ENCODE peak calls at places on chromosomes 3 and 15, in nine cellular contexts. R is psoas muscle, A is cardiac muscle cell, B is AG04450, E is endothelial cell of umbilical vein, U is tibial artery, N is endothelial cell, P is activated B cell treated with CpG ODN at 0.5 μM for 24 hours, Q is NB4. S is an unnamed sample.

GRCh38 chr3:136070953-136071949 is 105.7 kb downstream of the PPP2R3A start:
- DNase-seq in A (peak; percentile 56), Q (peak; percentile 20), E (peak; percentile 35), N (peak; percentile 7), P (no peak), U (peak; percentile 30), B (no peak), R (peak; percentile 55), S (peak; percentile 87)

GRCh38 chr15:100934735-100935134 is 15.6 kb downstream of the LRRK1 start:
- DNase-seq in B (no peak), A (no peak), Q (no peak), R (no peak), U (no peak), E (no peak), N (no peak), P (no peak), S (no peak)

GRCh38 chr3:126026761-126027160 is 57.2 kb downstream of the SLC41A3 start:
- DNase-seq in E (no peak), U (no peak), N (no peak), Q (no peak), B (no peak), R (no peak), A (no peak), P (no peak), S (no peak)

GRCh38 chr15:70518201-70519003 is 245.0 kb downstream of the UACA start:
- DNase-seq in P (peak; percentile 5), B (no peak), N (no peak), E (no peak), Q (no peak), U (no peak), A (no peak), R (no peak), S (no peak)

GRCh38 chr3:58188173-58188564 is 22.6 kb downstream of the DNASE1L3 start:
- DNase-seq in R (no peak), Q (no peak), E (no peak), N (no peak), U (no peak), P (no peak), A (no peak), B (no peak), S (no peak)

GRCh38 chr3:66037986-66038369 is 740 bp downstream of the MAGI1 start:
- DNase-seq in R (peak; percentile 56), A (peak; percentile 28), U (no peak), P (no peak), N (peak; percentile 31), Q (no peak), B (no peak), E (no peak), S (no peak)

GRCh38 chr15:90184119-90184785 is 16.9 kb upstream of the SEMA4B start:
- DNase-seq in A (peak; percentile 87), U (peak; percentile 89), N (no peak), E (no peak), P (no peak), R (peak; percentile 91), Q (no peak), B (no peak), S (no peak)

GRCh38 chr3:126850370-126851085 is 132.4 kb upstream of the PLXNA1 start:
- DNase-seq in E (no peak), P (no peak), U (no peak), B (peak; percentile 56), Q (no peak), A (peak; percentile 93), R (no peak), N (no peak), S (peak; percentile 81)

GRCh38 chr3:40765884-40766283 is 241.1 kb downstream of the ZNF621 start:
- DNase-seq in Q (no peak), B (no peak), U (peak; percentile 31), R (no peak), A (no peak), N (no peak), P (no peak), E (no peak), S (no peak)

GRCh38 chr3:151327571-151328198 is 1.7 kb downstream of the P2RY13 start:
- DNase-seq in B (no peak), U (no peak), A (peak; percentile 24), R (no peak), Q (peak; percentile 34), E (peak; percentile 27), N (no peak), P (no peak), S (no peak)

GRCh38 chr15:96720251-96720650 is 389.8 kb downstream of the NR2F2 start:
- DNase-seq in P (no peak), U (no peak), E (no peak), A (no peak), B (no peak), Q (peak; percentile 96), N (no peak), R (no peak), S (no peak)

GRCh38 chr3:194306771-194307640 is 44.1 kb downstream of the CPN2 start:
- DNase-seq in U (no peak), N (peak; percentile 18), Q (peak; percentile 77), P (no peak), A (no peak), E (no peak), B (no peak), R (no peak), S (no peak)

DNA sequence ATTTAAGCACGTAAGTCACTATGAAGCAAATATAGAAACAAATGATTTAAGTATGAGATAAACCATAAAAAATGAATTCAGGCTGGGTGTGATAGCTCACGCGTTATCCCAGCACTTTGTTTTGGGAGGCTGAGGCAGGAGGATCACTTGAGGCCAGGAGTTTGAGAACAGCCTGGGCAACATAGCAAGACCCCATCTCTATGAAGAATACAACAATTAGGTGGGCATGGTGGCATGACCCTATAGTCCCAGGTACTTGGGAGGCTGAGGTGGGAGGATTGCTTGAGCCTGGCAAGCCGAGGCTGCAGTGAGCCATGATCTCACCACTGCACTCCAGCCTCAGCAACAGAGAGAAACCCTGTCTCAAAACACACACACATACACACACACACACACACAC is 34.2 kb downstream of the TMCC1 start:
- DNase-seq in E (no peak), A (no peak), N (no peak), B (no peak), U (no peak), P (no peak), Q (no peak), R (no peak), S (no peak)
- TF ChIP-seq CTCF in E (no peak), A (no peak), N (no peak), B (no peak), U (no peak), P (no peak), Q (no peak), R (no peak), S (no peak)

GRCh38 chr3:25493786-25494185 is 65.7 kb downstream of the RARB start:
- DNase-seq in E (peak; percentile 75), A (no peak), U (no peak), P (no peak), B (no peak), R (no peak), N (no peak), Q (no peak), S (no peak)
- TF ChIP-seq CTCF in E (no peak), A (no peak), U (no peak), P (no peak), B (no peak), R (no peak), N (no peak), Q (no peak), S (peak; percentile 17)

DNA sequence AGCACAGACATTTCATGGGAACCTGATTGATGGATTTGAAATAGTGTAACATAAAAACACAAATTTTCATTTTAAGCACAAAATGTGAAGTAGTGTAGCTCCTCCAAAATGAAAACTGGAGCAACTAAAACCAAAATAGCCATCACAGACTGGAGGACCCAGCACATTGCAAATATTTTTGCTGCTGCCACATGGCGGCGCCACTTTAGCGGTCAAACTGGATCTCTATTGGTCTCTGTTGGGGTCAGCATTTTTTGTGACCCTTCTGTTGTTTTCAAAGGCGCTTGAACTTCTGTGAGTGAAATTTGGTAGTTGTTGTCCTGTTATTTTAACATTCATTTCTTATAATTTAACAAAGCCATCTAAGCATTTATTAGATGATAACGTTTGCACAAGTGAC is 259.9 kb downstream of the IL20RB start:
- DNase-seq in R (no peak), N (peak; percentile 40), Q (peak; percentile 12), B (no peak), A (peak; percentile 42), E (no peak), U (no peak), P (no peak), S (no peak)
- TF ChIP-seq CTCF in R (no peak), N (peak; percentile 74), Q (peak; percentile 62), B (peak; percentile 8), A (peak; percentile 3), E (peak; percentile 20), U (no peak), P (no peak), S (no peak)

GRCh38 chr3:113623324-113623723 is 73.1 kb downstream of the USF3 start:
- DNase-seq in R (no peak), E (no peak), Q (no peak), N (peak; percentile 32), A (no peak), B (no peak), P (no peak), U (no peak), S (no peak)
- TF ChIP-seq CTCF in R (no peak), E (peak; percentile 15), Q (no peak), N (no peak), A (peak; percentile 22), B (peak; percentile 20), P (no peak), U (no peak), S (peak; percentile 10)

GRCh38 chr15:93997071-93997658 is 234.2 kb upstream of the MCTP2 start:
- DNase-seq in P (no peak), R (no peak), E (peak; percentile 6), Q (peak; percentile 27), B (peak; percentile 8), A (peak; percentile 34), N (peak; percentile 28), U (no peak), S (no peak)
- TF ChIP-seq CTCF in P (peak; percentile 69), R (peak; percentile 51), E (peak; percentile 42), Q (peak; percentile 81), B (peak; percentile 96), A (peak; percentile 72), N (peak; percentile 76), U (peak; percentile 44), S (peak; percentile 87)

DNA sequence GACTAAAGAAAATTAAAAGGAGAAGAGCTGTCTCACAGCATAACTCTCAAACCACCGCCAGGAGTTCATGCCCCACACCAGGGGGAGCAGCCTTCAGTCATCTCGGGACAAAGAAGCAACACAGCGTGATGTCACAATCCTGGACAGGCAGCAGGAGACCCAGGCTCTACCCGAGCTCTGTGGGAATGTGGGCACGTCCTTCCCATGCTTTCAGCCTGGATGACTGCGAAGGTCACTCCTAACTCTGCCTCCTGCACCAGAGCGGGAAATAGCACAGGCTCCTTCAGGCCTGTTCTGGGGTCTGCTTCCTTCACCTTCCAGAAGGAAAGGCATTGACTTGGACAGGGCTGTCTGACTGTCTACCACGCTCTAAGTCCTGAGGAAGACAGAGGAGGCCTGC is 31.3 kb downstream of the NOX5 start:
- DNase-seq in B (no peak), R (no peak), P (no peak), E (no peak), Q (peak; percentile 76), A (peak; percentile 38), U (no peak), N (no peak), S (no peak)
- TF ChIP-seq CTCF in B (peak; percentile 39), R (no peak), P (no peak), E (peak; percentile 18), Q (peak; percentile 36), A (peak; percentile 46), U (no peak), N (no peak), S (peak; percentile 49)